ENCODE peak calls at places on chromosomes 12 and 14, in four cellular contexts. V, A, Y and N are unnamed samples.

GRCh38 chr12:123062682-123063426 is 82.4 kb downstream of the ARL6IP4 start:
- DNase-seq in V (no peak), A (no peak), Y (no peak), N (no peak)

GRCh38 chr14:38761033-38761432 is 342.0 kb downstream of the SEC23A start:
- DNase-seq in V (no peak), A (no peak), Y (no peak), N (no peak)

GRCh38 chr14:101972126-101972785 is 7.9 kb downstream of the DYNC1H1 start:
- DNase-seq in V (no peak), A (no peak), Y (no peak), N (no peak)

GRCh38 chr12:79933580-79934264 is 1.2 kb downstream of the PPP1R12A start:
- DNase-seq in V (peak), A (no peak), Y (no peak), N (peak)

GRCh38 chr12:29733060-29733459 is 50.7 kb downstream of the TMTC1 start:
- DNase-seq in V (no peak), A (no peak), Y (no peak), N (no peak)

GRCh38 chr12:124188561-124189405 is 106.1 kb upstream of the RFLNA start:
- DNase-seq in V (no peak), A (no peak), Y (no peak), N (no peak)

GRCh38 chr14:104341532-104342434 is 203.4 kb downstream of the KIF26A start:
- DNase-seq in V (peak), A (no peak), Y (no peak), N (no peak)

GRCh38 chr14:92309968-92310367 is 13.0 kb upstream of the SLC24A4 start:
- DNase-seq in V (no peak), A (no peak), Y (no peak), N (no peak)

GRCh38 chr14:30883508-30884294 is 9.3 kb downstream of the COCH start:
- DNase-seq in V (no peak), A (no peak), Y (no peak), N (no peak)

GRCh38 chr14:32450919-32451675 is 122.0 kb downstream of the AKAP6 start:
- DNase-seq in V (no peak), A (no peak), Y (no peak), N (no peak)

GRCh38 chr14:69475194-69475818 is 9.2 kb upstream of the PLEKHD1 start:
- DNase-seq in V (no peak), A (no peak), Y (no peak), N (no peak)

GRCh38 chr12:1256285-1256684 is 265.3 kb downstream of the ERC1 start:
- DNase-seq in V (no peak), A (no peak), Y (no peak), N (no peak)

GRCh38 chr12:93243689-93244513 is 133.8 kb upstream of the NUDT4 start:
- DNase-seq in V (no peak), A (no peak), Y (no peak), N (no peak)

GRCh38 chr14:100587763-100588411 is 670 bp upstream of the BEGAIN start:
- DNase-seq in V (no peak), A (no peak), Y (no peak), N (no peak)

GRCh38 chr14:57066887-57067513 is 201.7 kb downstream of the EXOC5 start:
- DNase-seq in V (peak), A (peak), Y (no peak), N (no peak)

GRCh38 chr12:75884465-75884985 is 147.1 kb downstream of the PHLDA1 start:
- DNase-seq in V (no peak), A (no peak), Y (no peak), N (no peak)

GRCh38 chr14:23766737-23767401 is 130.7 kb downstream of the DHRS2 start:
- DNase-seq in V (no peak), A (no peak), Y (no peak), N (no peak)

GRCh38 chr14:89185919-89186849 is 230.8 kb downstream of the FOXN3 start:
- DNase-seq in V (no peak), A (no peak), Y (no peak), N (no peak)

GRCh38 chr12:125079943-125080645 is 14.9 kb downstream of the AACS start:
- DNase-seq in V (no peak), A (no peak), Y (no peak), N (no peak)

GRCh38 chr14:101134161-101134631 is 230.7 kb upstream of the RTL1 start:
- DNase-seq in V (no peak), A (no peak), Y (no peak), N (no peak)

GRCh38 chr12:110934093-110934852 is 13.9 kb upstream of the MYL2 start:
- DNase-seq in V (no peak), A (no peak), Y (no peak), N (no peak)

GRCh38 chr12:6047249-6048227 is 76.9 kb downstream of the VWF start:
- DNase-seq in V (no peak), A (no peak), Y (no peak), N (no peak)